ENCODE peak calls at places on chromosomes 4 and X, in six cellular contexts. P, M, X, B, E and Y are unnamed samples.

GRCh38 chrX:140090800-140091275 is 125.5 kb upstream of the CXorf66 start:
- DNase-seq in B (no peak), X (no peak), M (no peak), P (no peak), E (no peak), Y (no peak)

GRCh38 chr4:7962609-7963508 is 23.2 kb upstream of the AFAP1 start:
- DNase-seq in M (no peak), P (no peak), B (no peak), E (no peak), X (no peak), Y (no peak)

GRCh38 chr4:105306820-105307219 is 160.1 kb downstream of the TET2 start:
- DNase-seq in B (no peak), E (no peak), M (no peak), P (no peak), X (no peak), Y (no peak)

GRCh38 chr4:76305971-76306881 is at the start of gene STBD1:
- DNase-seq in B (peak; percentile 27), P (no peak), E (peak; percentile 74), M (peak; percentile 53), X (peak; percentile 15), Y (peak; percentile 58)

GRCh38 chrX:2767631-2768455 is 16.0 kb downstream of the XG start:
- DNase-seq in X (peak; percentile 4), B (no peak), M (peak; percentile 7), E (no peak), P (no peak), Y (no peak)

GRCh38 chrX:13721819-13722527 is 12.4 kb downstream of the TRAPPC2 start:
- DNase-seq in P (no peak), X (peak; percentile 60), M (no peak), B (no peak), E (peak; percentile 64), Y (no peak)

GRCh38 chr4:159003420-159004253 is 99.2 kb upstream of the RAPGEF2 start:
- DNase-seq in M (no peak), P (no peak), E (peak; percentile 49), X (no peak), B (no peak), Y (no peak)

GRCh38 chr4:41887821-41888699 is 47.2 kb upstream of the TMEM33 start:
- DNase-seq in X (peak; percentile 24), E (peak; percentile 62), P (peak; percentile 47), B (no peak), M (peak; percentile 34), Y (no peak)

GRCh38 chr4:38046735-38047487 is 86.7 kb downstream of the PTTG2 start:
- DNase-seq in B (no peak), E (peak; percentile 31), X (no peak), P (no peak), M (no peak), Y (no peak)

GRCh38 chrX:109040057-109040456 is 303.7 kb upstream of the IRS4 start:
- DNase-seq in B (no peak), M (no peak), E (no peak), X (no peak), P (no peak), Y (no peak)

GRCh38 chrX:130915302-130915701 is 12.3 kb upstream of the ENOX2 start:
- DNase-seq in X (no peak), E (no peak), P (no peak), M (no peak), B (no peak), Y (no peak)

GRCh38 chr4:150209140-150209829 is 131.0 kb downstream of the DCLK2 start:
- DNase-seq in P (peak; percentile 25), B (peak; percentile 14), E (peak; percentile 72), X (peak; percentile 44), M (peak; percentile 49), Y (peak; percentile 34)

GRCh38 chrX:1246816-1247215 is 21.8 kb upstream of the CSF2RA start:
- DNase-seq in E (peak; percentile 15), B (peak; percentile 57), P (peak; percentile 77), M (peak; percentile 74), X (no peak), Y (peak; percentile 60)

GRCh38 chr4:159871141-159871540 is 768.3 kb downstream of the RAPGEF2 start:
- DNase-seq in B (no peak), X (no peak), P (no peak), M (no peak), E (peak; percentile 38), Y (no peak)

GRCh38 chr4:89506866-89507494 is 199.4 kb upstream of the GPRIN3 start:
- DNase-seq in M (no peak), X (no peak), P (no peak), E (no peak), B (no peak), Y (no peak)

GRCh38 chr4:112897548-112897947 is 151.9 kb upstream of the ANK2 start:
- DNase-seq in E (no peak), M (no peak), B (no peak), P (no peak), X (no peak), Y (no peak)

GRCh38 chr4:90766837-90767236 is 639.6 kb downstream of the CCSER1 start:
- DNase-seq in X (no peak), B (no peak), P (no peak), E (no peak), M (no peak), Y (no peak)

GRCh38 chrX:116272328-116272727 is 101.8 kb downstream of the AGTR2 start:
- DNase-seq in E (peak; percentile 90), B (no peak), M (peak; percentile 70), P (no peak), X (peak; percentile 34), Y (no peak)

GRCh38 chrX:13144927-13145659 is 100.7 kb upstream of the FAM9C start:
- DNase-seq in E (no peak), B (no peak), M (no peak), P (no peak), X (no peak), Y (no peak)

GRCh38 chr4:108596389-108596788 is 24.0 kb upstream of the RPL34 start:
- DNase-seq in B (no peak), X (no peak), E (no peak), P (no peak), M (no peak), Y (no peak)

GRCh38 chr4:79396794-79397193 is 11.2 kb downstream of the GK2 start:
- DNase-seq in X (no peak), E (no peak), M (no peak), P (no peak), B (no peak), Y (no peak)

GRCh38 chrX:117095393-117095792 is 632.6 kb upstream of the CT83 start:
- DNase-seq in M (no peak), P (no peak), B (no peak), X (no peak), E (no peak), Y (no peak)

GRCh38 chr4:183870997-183871396 is 34.1 kb upstream of the STOX2 start:
- DNase-seq in B (no peak), M (no peak), E (no peak), P (no peak), X (no peak), Y (no peak)

GRCh38 chrX:136866337-136867095 is 14.0 kb downstream of the RBMX start:
- DNase-seq in X (no peak), E (no peak), B (no peak), P (no peak), M (no peak), Y (no peak)

GRCh38 chr4:155376387-155377268 is at the start of gene MAP9:
- DNase-seq in X (peak; percentile 79), B (peak; percentile 79), P (peak; percentile 11), M (no peak), E (peak; percentile 97), Y (no peak)

GRCh38 chr4:108540536-108540935 is 79.8 kb upstream of the RPL34 start:
- DNase-seq in X (no peak), B (no peak), E (no peak), M (no peak), P (peak; percentile 40), Y (no peak)

GRCh38 chrX:123422875-123423274 is 238.8 kb downstream of the GRIA3 start:
- DNase-seq in P (no peak), E (peak; percentile 47), M (no peak), X (no peak), B (no peak), Y (no peak)

GRCh38 chr4:172153694-172154093 is 340.5 kb downstream of the GALNTL6 start:
- DNase-seq in X (no peak), M (no peak), P (no peak), B (no peak), E (no peak), Y (no peak)

GRCh38 chrX:17597836-17598434 is 139.4 kb upstream of the SCML1 start:
- DNase-seq in B (no peak), M (no peak), X (no peak), E (peak; percentile 69), P (no peak), Y (no peak)

GRCh38 chrX:38975368-38975767 is 174.1 kb downstream of the MID1IP1 start:
- DNase-seq in M (no peak), X (no peak), P (no peak), B (no peak), E (no peak), Y (no peak)

GRCh38 chr4:70629469-70630090 is 1.0 kb downstream of the ENAM start:
- DNase-seq in B (no peak), M (no peak), E (no peak), P (no peak), X (no peak), Y (no peak)